ENCODE peak calls at places on chromosomes 12 and 14, in seven cellular contexts. Y, Q, U, B, N, C and R are unnamed samples.

GRCh38 chr12:127108360-127109215 is 1158.4 kb upstream of the TMEM132C start:
- DNase-seq in Y (peak), Q (peak), U (no peak), B (peak), N (peak), C (no peak), R (peak)

GRCh38 chr12:1174659-1175058 is 183.6 kb downstream of the ERC1 start:
- DNase-seq in Y (no peak), Q (no peak), U (no peak), B (no peak), N (no peak), C (no peak), R (no peak)

GRCh38 chr14:23646648-23647549 is 10.7 kb downstream of the DHRS2 start:
- DNase-seq in Y (no peak), Q (no peak), U (no peak), B (no peak), N (no peak), C (no peak), R (no peak)

GRCh38 chr14:74275265-74275841 is 27.4 kb downstream of the ABCD4 start:
- DNase-seq in Y (peak), Q (no peak), U (no peak), B (no peak), N (no peak), C (no peak), R (no peak)

GRCh38 chr12:52081263-52081733 is 1.8 kb downstream of the SMIM41 start:
- DNase-seq in Y (peak), Q (no peak), U (no peak), B (peak), N (no peak), C (no peak), R (no peak)

GRCh38 chr12:86744547-86745212 is 488.5 kb upstream of the MGAT4C start:
- DNase-seq in Y (no peak), Q (no peak), U (no peak), B (no peak), N (no peak), C (no peak), R (no peak)

GRCh38 chr12:112979281-112979680 is 962 bp downstream of the OAS2 start:
- DNase-seq in Y (no peak), Q (no peak), U (no peak), B (peak), N (no peak), C (peak), R (no peak)

GRCh38 chr14:23327947-23328744 is 6.9 kb downstream of the PABPN1 start:
- DNase-seq in Y (peak), Q (peak), U (no peak), B (peak), N (no peak), C (no peak), R (peak)

GRCh38 chr14:64465856-64466554 is 706 bp downstream of the AKAP5 start:
- DNase-seq in Y (peak), Q (no peak), U (no peak), B (no peak), N (no peak), C (no peak), R (no peak)

GRCh38 chr12:47818701-47819543 is 781 bp downstream of the HDAC7 start:
- DNase-seq in Y (no peak), Q (peak), U (no peak), B (peak), N (peak), C (no peak), R (peak)

GRCh38 chr12:67646775-67647174 is 1.8 kb upstream of the DYRK2 start:
- DNase-seq in Y (no peak), Q (no peak), U (no peak), B (no peak), N (no peak), C (no peak), R (no peak)

GRCh38 chr14:96762650-96763049 is 34.5 kb upstream of the VRK1 start:
- DNase-seq in Y (peak), Q (no peak), U (no peak), B (peak), N (no peak), C (no peak), R (no peak)

GRCh38 chr12:1826867-1827705 is 6.7 kb downstream of the LRTM2 start:
- DNase-seq in Y (no peak), Q (no peak), U (no peak), B (peak), N (no peak), C (no peak), R (no peak)

GRCh38 chr14:22305563-22306127 is 283.4 kb downstream of the DAD1 start:
- DNase-seq in Y (no peak), Q (no peak), U (no peak), B (peak), N (no peak), C (no peak), R (no peak)

GRCh38 chr12:72612171-72612570 is 340.0 kb downstream of the TRHDE start:
- DNase-seq in Y (no peak), Q (no peak), U (no peak), B (no peak), N (no peak), C (no peak), R (no peak)

GRCh38 chr14:20855652-20856291 is 35.4 kb upstream of the RNASE3 start:
- DNase-seq in Y (peak), Q (peak), U (no peak), B (peak), N (peak), C (no peak), R (peak)

GRCh38 chr12:131489718-131490117 is 221.2 kb upstream of the SFSWAP start:
- DNase-seq in Y (no peak), Q (no peak), U (no peak), B (no peak), N (no peak), C (no peak), R (peak)

GRCh38 chr12:51686727-51687126 is 95.7 kb downstream of the SCN8A start:
- DNase-seq in Y (peak), Q (no peak), U (no peak), B (no peak), N (no peak), C (no peak), R (no peak)

GRCh38 chr12:123111498-123112165 is 39.3 kb downstream of the PITPNM2 start:
- DNase-seq in Y (peak), Q (no peak), U (no peak), B (no peak), N (no peak), C (no peak), R (no peak)

GRCh38 chr12:123113038-123113437 is 37.9 kb downstream of the PITPNM2 start:
- DNase-seq in Y (no peak), Q (no peak), U (no peak), B (no peak), N (peak), C (no peak), R (no peak)

GRCh38 chr12:123118397-123118945 is 32.4 kb downstream of the PITPNM2 start:
- DNase-seq in Y (peak), Q (no peak), U (no peak), B (no peak), N (no peak), C (no peak), R (no peak)

GRCh38 chr12:123114305-123115083 is 36.4 kb downstream of the PITPNM2 start:
- DNase-seq in Y (no peak), Q (no peak), U (no peak), B (no peak), N (no peak), C (no peak), R (no peak)

GRCh38 chr12:123115409-123116111 is 35.3 kb downstream of the PITPNM2 start:
- DNase-seq in Y (peak), Q (peak), U (no peak), B (no peak), N (no peak), C (no peak), R (peak)
- TF ChIP-seq CTCF in Y (no peak), Q (no peak), U (no peak), B (no peak), N (no peak), C (no peak), R (no peak)

GRCh38 chr12:70402597-70402996 is 36.5 kb downstream of the KCNMB4 start:
- DNase-seq in Y (no peak), Q (no peak), U (no peak), B (no peak), N (no peak), C (no peak), R (no peak)
- TF ChIP-seq CTCF in Y (no peak), Q (no peak), U (no peak), B (no peak), N (no peak), C (no peak), R (no peak)

GRCh38 chr12:121915841-121916321 is 2.5 kb upstream of the CFAP251 start:
- DNase-seq in Y (no peak), Q (no peak), U (no peak), B (no peak), N (no peak), C (no peak), R (no peak)

GRCh38 chr12:121921106-121921505 is 2.7 kb downstream of the CFAP251 start:
- DNase-seq in Y (no peak), Q (no peak), U (no peak), B (no peak), N (no peak), C (no peak), R (no peak)

GRCh38 chr12:121918679-121919038 is 267 bp downstream of the CFAP251 start:
- DNase-seq in Y (no peak), Q (no peak), U (no peak), B (no peak), N (no peak), C (no peak), R (no peak)

GRCh38 chr12:121917950-121918678 is at the start of gene CFAP251:
- DNase-seq in Y (peak), Q (peak), U (peak), B (peak), N (peak), C (peak), R (peak)

DNA sequence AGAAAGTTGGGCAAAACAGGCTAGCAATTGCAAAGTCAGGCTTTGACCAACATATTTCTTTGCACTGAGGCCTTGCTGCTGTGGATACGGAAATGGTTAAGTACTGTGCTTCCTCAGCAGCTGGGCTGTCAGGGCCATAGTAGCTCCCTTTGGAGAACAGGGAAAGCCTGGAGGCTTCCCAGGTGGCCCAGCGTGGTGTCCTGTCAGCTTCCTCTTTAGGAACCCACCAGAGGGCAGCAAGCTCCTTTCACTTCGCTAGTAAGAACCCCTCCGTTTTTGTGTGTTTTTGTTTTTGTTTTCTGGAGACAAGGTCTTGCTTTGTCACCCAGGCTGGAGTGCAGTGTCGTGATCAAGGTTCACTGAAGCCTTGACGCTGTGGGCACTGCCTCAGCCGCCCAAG is 1.7 kb upstream of the CFAP251 start:
- DNase-seq in Y (peak), Q (no peak), U (no peak), B (no peak), N (no peak), C (no peak), R (no peak)
- TF ChIP-seq CTCF in Y (peak), Q (peak), U (no peak), B (peak), N (peak), C (no peak), R (no peak)

DNA sequence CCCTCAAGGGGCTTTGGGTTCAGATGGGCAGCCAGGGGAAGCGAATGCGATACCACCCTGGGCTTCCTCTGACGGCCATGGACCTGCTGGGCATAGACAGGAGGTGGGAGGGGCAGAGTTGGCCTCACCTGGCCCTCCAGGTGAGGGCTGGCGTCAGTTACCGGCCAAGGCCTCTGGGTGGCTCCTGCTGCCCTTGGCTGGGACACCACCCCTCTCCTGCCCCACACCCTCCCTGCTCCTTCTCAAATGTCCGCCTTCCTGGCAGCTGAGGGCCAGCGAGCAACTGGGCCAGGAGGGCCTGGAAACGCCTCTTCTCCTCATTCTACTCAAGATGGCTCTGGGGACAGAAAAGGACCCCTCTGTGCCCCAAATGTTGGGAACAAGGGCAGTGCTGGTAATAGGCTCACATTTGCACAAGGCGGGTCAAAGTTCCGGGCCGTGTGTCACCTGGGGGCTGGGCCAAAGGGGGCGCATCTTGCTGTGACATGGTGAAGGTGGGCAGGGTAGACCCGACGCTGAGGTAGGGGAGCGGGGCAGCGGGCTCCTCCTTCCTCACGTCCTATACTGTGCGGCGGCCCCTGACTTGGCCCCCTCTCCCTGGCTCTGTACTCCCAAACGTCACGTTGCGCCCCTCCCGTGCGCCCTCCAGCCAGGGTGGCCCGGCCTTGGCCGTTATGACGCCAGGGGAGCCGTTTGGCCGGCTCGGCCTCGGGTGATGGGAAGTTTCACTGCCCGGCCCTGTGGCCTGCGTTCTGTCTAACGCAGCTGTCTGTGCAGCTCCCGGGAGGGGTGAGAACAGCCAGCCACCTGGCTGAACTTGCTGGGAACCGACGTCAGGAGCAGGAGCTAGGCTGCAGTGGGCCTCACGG is 18.1 kb upstream of the DLK1 start:
- DNase-seq in Y (peak), Q (peak), U (peak), B (no peak), N (peak), C (no peak), R (no peak)
- TF ChIP-seq CTCF in Y (no peak), Q (no peak), U (no peak), B (no peak), N (peak), C (no peak), R (no peak)

GRCh38 chr14:43535231-43535838 is 971.7 kb downstream of the FSCB start:
- DNase-seq in Y (no peak), Q (no peak), U (no peak), B (no peak), N (no peak), C (no peak), R (no peak)

GRCh38 chr14:43541356-43541755 is 965.7 kb downstream of the FSCB start:
- DNase-seq in Y (no peak), Q (no peak), U (no peak), B (no peak), N (no peak), C (no peak), R (no peak)

GRCh38 chr14:43540948-43541347 is 966.1 kb downstream of the FSCB start:
- DNase-seq in Y (no peak), Q (no peak), U (no peak), B (no peak), N (no peak), C (no peak), R (no peak)

DNA sequence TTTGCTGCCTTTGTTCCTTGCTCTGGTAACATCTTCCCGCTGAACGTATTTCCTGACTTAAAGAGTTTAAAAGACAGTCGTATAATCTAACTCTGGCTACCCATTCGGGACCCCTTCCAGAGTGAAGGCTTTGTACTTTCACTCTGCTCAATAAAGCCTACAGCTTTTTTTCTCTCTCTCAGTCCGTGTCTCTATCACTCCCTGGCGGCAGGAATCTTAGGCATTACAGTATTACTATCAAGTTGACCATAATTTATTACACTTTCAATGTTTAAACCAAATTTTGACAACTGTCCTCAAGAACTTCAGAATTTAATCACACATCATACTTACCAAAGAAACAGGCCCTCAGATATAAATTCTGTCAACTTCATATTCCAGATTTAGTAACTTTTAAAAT is 967.9 kb downstream of the FSCB start:
- DNase-seq in Y (peak), Q (no peak), U (no peak), B (no peak), N (no peak), C (no peak), R (no peak)
- TF ChIP-seq CTCF in Y (peak), Q (peak), U (no peak), B (no peak), N (peak), C (peak), R (no peak)

GRCh38 chr12:106681210-106681609 is 93.3 kb upstream of the RIC8B start:
- DNase-seq in Y (no peak), Q (no peak), U (no peak), B (no peak), N (no peak), C (peak), R (no peak)

GRCh38 chr12:106685381-106685780 is 89.1 kb upstream of the RIC8B start:
- DNase-seq in Y (no peak), Q (no peak), U (no peak), B (no peak), N (no peak), C (peak), R (no peak)

GRCh38 chr12:106680280-106680679 is 94.2 kb upstream of the RIC8B start:
- DNase-seq in Y (no peak), Q (no peak), U (no peak), B (no peak), N (no peak), C (no peak), R (no peak)

GRCh38 chr12:106684497-106684896 is 90.0 kb upstream of the RIC8B start:
- DNase-seq in Y (no peak), Q (no peak), U (no peak), B (no peak), N (no peak), C (no peak), R (no peak)

DNA sequence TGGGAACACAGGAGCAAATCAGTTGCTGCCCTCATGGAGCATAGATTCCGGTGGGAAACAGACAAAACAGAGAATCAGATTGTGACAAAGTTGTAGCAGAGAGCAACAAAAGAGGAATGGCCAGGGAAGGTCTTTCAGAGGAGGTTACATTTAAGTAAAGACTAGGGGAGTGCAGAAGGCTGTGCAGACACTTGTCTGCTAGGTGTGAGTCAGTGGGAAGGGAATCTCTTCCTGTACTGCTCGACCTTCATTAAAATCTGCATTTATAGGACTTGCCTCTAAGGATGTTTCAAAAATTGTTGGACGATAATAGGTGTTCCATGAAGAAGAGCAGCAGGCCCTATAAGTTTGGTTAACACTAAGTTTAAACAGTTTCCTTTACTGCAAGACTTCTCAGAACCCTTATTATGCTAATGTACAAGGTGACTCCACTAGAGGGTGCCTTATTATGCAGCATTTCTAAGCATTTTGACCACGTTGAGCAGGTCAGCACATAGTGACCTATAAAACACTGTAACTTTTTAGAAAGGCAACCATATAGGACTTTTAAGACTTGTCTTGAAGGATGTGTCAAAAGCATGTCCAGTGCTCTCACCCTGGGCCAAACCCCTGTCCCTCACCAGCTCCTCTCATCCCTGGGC is 91.8 kb upstream of the RIC8B start:
- DNase-seq in Y (peak), Q (no peak), U (no peak), B (peak), N (no peak), C (peak), R (no peak)
- TF ChIP-seq CTCF in Y (peak), Q (peak), U (no peak), B (no peak), N (peak), C (peak), R (no peak)

GRCh38 chr14:67674139-67674479 is 323 bp downstream of the VTI1B start:
- DNase-seq in Y (peak), Q (peak), U (peak), B (peak), N (peak), C (no peak), R (peak)
- TF ChIP-seq CTCF in Y (peak), Q (peak), U (no peak), B (peak), N (peak), C (peak), R (no peak)

DNA sequence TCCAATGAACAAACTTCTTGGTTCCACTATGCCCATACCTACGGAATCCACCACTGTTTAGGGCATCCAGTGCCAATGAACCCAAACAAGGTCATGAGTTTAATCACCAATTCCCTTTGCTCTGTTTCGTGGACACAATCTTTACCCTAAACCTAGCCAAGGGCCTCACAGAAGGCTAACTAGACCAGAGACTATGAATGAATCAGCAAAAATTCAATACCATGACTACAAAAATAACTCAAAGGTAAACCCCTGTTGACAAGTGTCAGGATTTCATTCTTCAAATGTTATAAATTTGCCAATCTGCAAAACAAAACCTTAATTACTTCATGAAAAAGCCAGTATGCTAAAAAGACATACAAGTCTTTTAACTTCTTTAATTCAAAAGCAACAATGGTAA is 96.7 kb downstream of the CEP128 start:
- DNase-seq in Y (no peak), Q (no peak), U (no peak), B (no peak), N (no peak), C (no peak), R (no peak)
- TF ChIP-seq CTCF in Y (no peak), Q (no peak), U (no peak), B (no peak), N (no peak), C (no peak), R (no peak)

DNA sequence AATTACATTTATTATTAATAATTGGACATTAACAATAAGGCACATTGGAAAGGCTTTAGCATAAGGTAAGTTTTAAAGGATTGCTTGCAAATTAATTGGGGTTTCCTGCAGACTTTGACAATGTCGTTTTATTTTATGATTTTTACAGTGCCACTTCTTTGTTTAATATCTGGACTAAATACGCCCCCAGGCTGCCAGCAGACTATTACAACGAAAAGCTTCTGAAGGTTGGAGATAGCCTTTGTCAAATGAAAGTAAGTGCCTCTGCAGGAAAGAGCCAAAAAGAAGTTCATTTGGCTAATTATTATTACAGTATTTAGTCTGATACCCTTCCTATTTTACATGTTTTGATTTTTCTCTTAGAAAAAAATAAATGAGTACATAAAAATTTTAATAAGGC is 11.3 kb downstream of the CFAP54 start:
- DNase-seq in Y (peak), Q (no peak), U (no peak), B (no peak), N (no peak), C (no peak), R (no peak)
- TF ChIP-seq CTCF in Y (peak), Q (peak), U (no peak), B (no peak), N (no peak), C (peak), R (no peak)